ENCODE peak calls at places on chromosomes 13 and 19, in four cellular contexts. O is IMR-90, K is mesendoderm, T is H1. B is an unnamed sample.

GRCh38 chr13:77431449-77431848 is 104.1 kb upstream of the SCEL start:
- DNase-seq in O (no peak), K (no peak), T (no peak), B (no peak)

GRCh38 chr19:27974082-27974513 is 1238.9 kb downstream of the UQCRFS1 start:
- DNase-seq in O (no peak), K (peak), T (no peak), B (peak)

GRCh38 chr19:57559008-57559403 is 657 bp downstream of the ZNF550 start:
- DNase-seq in O (no peak), K (peak), T (no peak), B (peak)

GRCh38 chr19:32870981-32871451 is 1.4 kb upstream of the SLC7A9 start:
- DNase-seq in O (no peak), K (no peak), T (no peak), B (peak)

GRCh38 chr19:10061717-10062310 is 24.3 kb upstream of the SHFL start:
- DNase-seq in O (no peak), K (no peak), T (no peak), B (peak)

GRCh38 chr19:33209844-33210230 is 15.7 kb downstream of the LRP3 start:
- DNase-seq in O (no peak), K (no peak), T (no peak), B (no peak)

GRCh38 chr13:28636078-28636477 is 22.9 kb upstream of the POMP start:
- DNase-seq in O (peak), K (no peak), T (no peak), B (no peak)

GRCh38 chr13:49683489-49683888 is 7.8 kb downstream of the EBPL start:
- DNase-seq in O (no peak), K (no peak), T (no peak), B (no peak)

GRCh38 chr13:22793598-22794134 is 387.1 kb upstream of the SGCG start:
- DNase-seq in O (no peak), K (peak), T (no peak), B (no peak)

DNA sequence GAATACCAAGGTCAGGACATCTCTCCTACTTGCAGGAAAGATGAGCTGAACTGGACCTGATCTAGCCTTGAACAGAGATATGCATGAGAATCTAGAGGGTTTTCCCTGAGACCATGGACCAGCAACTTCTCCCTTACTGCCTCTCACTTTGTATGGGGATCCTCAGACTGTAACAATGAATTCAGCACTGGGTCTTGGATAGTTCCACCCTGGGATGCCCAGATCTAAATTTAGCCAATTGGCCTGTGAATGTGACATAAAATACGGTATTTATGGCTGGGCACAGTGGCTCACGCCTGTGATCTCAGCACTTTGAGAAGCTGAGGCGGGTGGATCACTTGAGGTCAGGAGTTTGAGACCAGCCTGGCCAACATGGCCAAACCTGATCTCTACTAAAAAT is 15.3 kb upstream of the LILRA2 start:
- DNase-seq in O (no peak), K (no peak), T (no peak), B (no peak)
- H4K5ac ChIP-seq in O (no peak), K (no peak), T (no peak), B (no peak)

GRCh38 chr19:1237754-1238372 is at the start of gene CBARP:
- DNase-seq in O (no peak), K (no peak), T (no peak), B (no peak)
- H3K9ac ChIP-seq in O (peak), K (peak), T (peak), B (no peak)

GRCh38 chr13:58620171-58620570 is 988.6 kb downstream of the PCDH17 start:
- DNase-seq in O (no peak), K (peak), T (no peak), B (no peak)
- H4K5ac ChIP-seq in O (no peak), K (no peak), T (no peak), B (no peak)

GRCh38 chr13:44176173-44176572 is 197.5 kb upstream of the SERP2 start:
- DNase-seq in O (peak), K (no peak), T (no peak), B (no peak)

GRCh38 chr13:44171861-44172260 is 201.8 kb upstream of the SERP2 start:
- DNase-seq in O (no peak), K (no peak), T (no peak), B (no peak)

GRCh38 chr13:44172411-44172810 is 201.2 kb upstream of the SERP2 start:
- DNase-seq in O (no peak), K (peak), T (no peak), B (no peak)

GRCh38 chr13:44171151-44171550 is 202.5 kb upstream of the SERP2 start:
- DNase-seq in O (no peak), K (no peak), T (no peak), B (no peak)

DNA sequence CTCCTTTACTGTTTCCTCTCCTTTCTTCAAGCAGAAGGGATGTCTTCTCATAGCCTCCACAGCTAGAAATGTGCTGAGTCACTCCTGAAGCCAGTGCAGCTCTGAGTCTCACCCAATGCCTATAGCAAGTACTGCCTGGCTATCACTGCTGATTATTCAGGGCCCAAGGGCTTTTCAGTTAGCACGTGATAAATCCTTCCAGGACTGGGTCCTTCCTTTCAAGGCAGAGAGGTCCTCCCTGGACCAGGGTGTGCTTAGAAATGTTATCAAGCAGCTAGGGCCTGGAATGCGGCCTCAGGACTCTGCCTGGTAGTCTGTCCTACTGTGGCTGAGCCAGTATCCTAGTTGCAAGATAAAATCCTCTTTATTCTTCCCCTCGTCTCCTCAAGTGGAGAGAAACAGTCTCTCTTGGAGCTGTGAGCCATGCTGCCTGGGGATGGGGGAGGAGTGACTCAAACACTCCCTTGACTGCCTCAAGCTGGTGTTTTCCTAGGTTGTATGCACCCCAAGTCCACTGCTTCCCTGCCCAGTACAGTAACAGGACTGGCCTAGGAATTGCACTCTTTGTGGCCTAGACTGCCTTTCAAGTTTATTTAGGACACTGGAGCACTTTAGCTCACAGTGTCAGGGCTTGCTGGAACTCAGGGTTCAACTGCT is 198.7 kb upstream of the SERP2 start:
- DNase-seq in O (peak), K (peak), T (no peak), B (no peak)
- H3K9ac ChIP-seq in O (peak), K (peak), T (no peak), B (no peak)

B was measured in H9.